ENCODE peak calls at places on chromosomes 16 and 17, in six cellular contexts. G, M, T, N, Y and S are unnamed samples.

GRCh38 chr17:65592131-65592965 is 30.9 kb upstream of the AXIN2 start:
- DNase-seq in T (no peak), G (no peak), Y (no peak), N (no peak), M (no peak), S (no peak)

GRCh38 chr17:74882517-74883240 is 9.9 kb upstream of the FDXR start:
- DNase-seq in N (no peak), Y (no peak), T (no peak), G (no peak), M (no peak), S (no peak)

GRCh38 chr17:79630120-79630519 is 19.3 kb upstream of the RBFOX3 start:
- DNase-seq in T (no peak), Y (no peak), N (no peak), G (no peak), M (no peak), S (no peak)

GRCh38 chr17:1686086-1686485 is 1.4 kb upstream of the PRPF8 start:
- DNase-seq in Y (no peak), G (no peak), M (no peak), N (no peak), T (no peak), S (no peak)

GRCh38 chr16:1961651-1962067 is 2.3 kb downstream of the NDUFB10 start:
- DNase-seq in T (no peak), M (no peak), G (peak), N (no peak), Y (no peak), S (no peak)

GRCh38 chr16:67068212-67068753 is 39.3 kb downstream of the CBFB start:
- DNase-seq in Y (no peak), M (no peak), T (no peak), G (no peak), N (no peak), S (no peak)

GRCh38 chr16:80285089-80285488 is 255.7 kb upstream of the DYNLRB2 start:
- DNase-seq in N (peak), G (no peak), M (peak), Y (no peak), T (no peak), S (no peak)

GRCh38 chr17:76715462-76715830 is 4.7 kb upstream of the MXRA7 start:
- DNase-seq in M (no peak), G (no peak), N (no peak), Y (no peak), T (no peak), S (no peak)

GRCh38 chr16:13376174-13376573 is 474.8 kb downstream of the SHISA9 start:
- DNase-seq in N (no peak), G (no peak), Y (no peak), T (no peak), M (no peak), S (no peak)

GRCh38 chr16:66923247-66923851 is 2.0 kb downstream of the RRAD start:
- DNase-seq in G (no peak), T (no peak), Y (no peak), N (peak), M (no peak), S (no peak)

GRCh38 chr16:65218348-65218747 is 96.5 kb upstream of the CDH11 start:
- DNase-seq in Y (no peak), N (no peak), G (no peak), T (no peak), M (no peak), S (no peak)

GRCh38 chr16:11425140-11425539 is 79.9 kb downstream of the RMI2 start:
- DNase-seq in G (no peak), M (no peak), T (no peak), Y (no peak), N (no peak), S (no peak)

GRCh38 chr16:75919664-75920063 is 193.4 kb upstream of the CPHXL start:
- DNase-seq in M (no peak), Y (no peak), N (peak), T (no peak), G (no peak), S (no peak)

GRCh38 chr17:68443974-68444464 is 13.3 kb downstream of the WIPI1 start:
- DNase-seq in T (no peak), G (no peak), M (no peak), Y (no peak), N (no peak), S (no peak)

GRCh38 chr16:3946604-3947180 is 66.2 kb upstream of the CREBBP start:
- DNase-seq in G (no peak), M (no peak), T (no peak), Y (no peak), N (no peak), S (no peak)

GRCh38 chr17:44307387-44308186 is 814 bp upstream of the RUNDC3A start:
- DNase-seq in M (no peak), T (no peak), G (no peak), N (no peak), Y (no peak), S (no peak)

GRCh38 chr17:32920293-32920692 is 7.7 kb upstream of the TMEM98 start:
- DNase-seq in M (no peak), G (no peak), T (no peak), N (no peak), Y (no peak), S (no peak)